ENCODE peak calls at places on chromosomes 6 and 20, in five cellular contexts. One of them, this sample, is unnamed.

GRCh38 chr6:113172531-113172966 is 684.6 kb upstream of the MARCKS start:
- DNase-seq in trophoblast cell: no peak
- DNase-seq in uterus: no peak
- DNase-seq in fibroblast of lung: peak
- DNase-seq in breast epithelium: no peak
- DNase-seq in this sample: no peak

GRCh38 chr20:57693002-57693582 is 16.7 kb downstream of the PMEPA1 start:
- DNase-seq in breast epithelium: peak
- DNase-seq in trophoblast cell: peak
- DNase-seq in uterus: no peak
- DNase-seq in fibroblast of lung: peak
- DNase-seq in this sample: no peak

GRCh38 chr6:116629467-116630063 is 13.3 kb downstream of the RSPH4A start:
- DNase-seq in uterus: no peak
- DNase-seq in breast epithelium: no peak
- DNase-seq in trophoblast cell: no peak
- DNase-seq in fibroblast of lung: no peak
- DNase-seq in this sample: no peak

GRCh38 chr6:107489636-107490567 is at the start of gene SOBP:
- DNase-seq in uterus: peak
- DNase-seq in breast epithelium: peak
- DNase-seq in fibroblast of lung: no peak
- DNase-seq in trophoblast cell: no peak
- DNase-seq in this sample: no peak

GRCh38 chr20:44428174-44429016 is 47.3 kb upstream of the TTPAL start:
- DNase-seq in breast epithelium: no peak
- DNase-seq in trophoblast cell: no peak
- DNase-seq in uterus: no peak
- DNase-seq in fibroblast of lung: no peak
- DNase-seq in this sample: no peak

GRCh38 chr20:5397418-5397817 is 80.7 kb upstream of the PROKR2 start:
- DNase-seq in trophoblast cell: no peak
- DNase-seq in fibroblast of lung: peak
- DNase-seq in uterus: no peak
- DNase-seq in breast epithelium: no peak
- DNase-seq in this sample: no peak

GRCh38 chr6:150156460-150156859 is 13.6 kb downstream of the PPP1R14C start:
- DNase-seq in uterus: no peak
- DNase-seq in fibroblast of lung: no peak
- DNase-seq in breast epithelium: no peak
- DNase-seq in trophoblast cell: no peak
- DNase-seq in this sample: no peak

GRCh38 chr20:22921595-22922421 is 113.3 kb upstream of the SSTR4 start:
- DNase-seq in fibroblast of lung: peak
- DNase-seq in uterus: no peak
- DNase-seq in breast epithelium: no peak
- DNase-seq in trophoblast cell: peak
- DNase-seq in this sample: no peak

GRCh38 chr6:15429146-15430110 is 183.6 kb downstream of the JARID2 start:
- DNase-seq in breast epithelium: no peak
- DNase-seq in fibroblast of lung: peak
- DNase-seq in uterus: no peak
- DNase-seq in trophoblast cell: peak
- DNase-seq in this sample: no peak

GRCh38 chr20:2173186-2173585 is 71.6 kb downstream of the STK35 start:
- DNase-seq in uterus: no peak
- DNase-seq in fibroblast of lung: no peak
- DNase-seq in trophoblast cell: no peak
- DNase-seq in breast epithelium: no peak
- DNase-seq in this sample: no peak

GRCh38 chr6:37691904-37692806 is 5.5 kb downstream of the MDGA1 start:
- DNase-seq in fibroblast of lung: peak
- DNase-seq in trophoblast cell: peak
- DNase-seq in breast epithelium: no peak
- DNase-seq in uterus: peak
- DNase-seq in this sample: no peak

GRCh38 chr6:46010270-46010669 is 5.4 kb downstream of the CLIC5 start:
- DNase-seq in breast epithelium: no peak
- DNase-seq in trophoblast cell: no peak
- DNase-seq in uterus: no peak
- DNase-seq in fibroblast of lung: no peak
- DNase-seq in this sample: no peak

GRCh38 chr20:10469599-10469998 is 34.5 kb downstream of the SLX4IP start:
- DNase-seq in breast epithelium: peak
- DNase-seq in fibroblast of lung: peak
- DNase-seq in trophoblast cell: peak
- DNase-seq in uterus: peak
- DNase-seq in this sample: peak

GRCh38 chr6:15473174-15473573 is 189.7 kb downstream of the DTNBP1 start:
- DNase-seq in fibroblast of lung: no peak
- DNase-seq in breast epithelium: no peak
- DNase-seq in uterus: no peak
- DNase-seq in trophoblast cell: no peak
- DNase-seq in this sample: no peak

GRCh38 chr6:43119456-43119855 is 43.3 kb downstream of the PTK7 start:
- DNase-seq in breast epithelium: no peak
- DNase-seq in trophoblast cell: no peak
- DNase-seq in fibroblast of lung: no peak
- DNase-seq in uterus: no peak
- DNase-seq in this sample: no peak

GRCh38 chr20:36672991-36673390 is 27.0 kb upstream of the SLA2 start:
- DNase-seq in breast epithelium: no peak
- DNase-seq in fibroblast of lung: no peak
- DNase-seq in trophoblast cell: no peak
- DNase-seq in uterus: no peak
- DNase-seq in this sample: peak

GRCh38 chr20:36676701-36677421 is 30.9 kb upstream of the SLA2 start:
- DNase-seq in breast epithelium: no peak
- DNase-seq in trophoblast cell: peak
- DNase-seq in uterus: no peak
- DNase-seq in fibroblast of lung: no peak
- DNase-seq in this sample: no peak

GRCh38 chr20:36682311-36682710 is 36.3 kb upstream of the SLA2 start:
- DNase-seq in breast epithelium: no peak
- DNase-seq in trophoblast cell: no peak
- DNase-seq in fibroblast of lung: no peak
- DNase-seq in uterus: no peak
- DNase-seq in this sample: no peak

DNA sequence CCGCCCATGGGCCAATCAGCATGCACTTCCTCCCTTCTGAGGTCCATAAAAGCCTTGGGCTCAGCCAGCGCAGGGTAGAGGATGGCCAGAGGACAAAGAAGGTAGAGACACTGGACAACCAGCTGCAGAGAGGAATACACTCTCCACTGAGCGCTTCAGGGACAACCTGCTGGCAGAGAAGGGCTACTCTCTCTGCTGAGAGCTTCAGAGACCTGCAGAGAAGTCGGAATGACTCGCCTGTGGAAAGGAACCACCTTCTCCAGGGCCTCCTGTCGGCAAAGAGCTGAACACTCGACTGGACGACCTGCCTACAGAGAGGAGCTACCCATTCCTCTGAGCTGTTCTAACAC is 31.4 kb upstream of the SLA2 start:
- DNase-seq in fibroblast of lung: no peak
- DNase-seq in breast epithelium: no peak
- DNase-seq in uterus: no peak
- DNase-seq in trophoblast cell: no peak
- DNase-seq in this sample: no peak
- H3K4me3 ChIP-seq in fibroblast of lung: no peak
- H3K4me3 ChIP-seq in breast epithelium: no peak
- H3K4me3 ChIP-seq in uterus: no peak
- H3K4me3 ChIP-seq in trophoblast cell: no peak
- H3K4me3 ChIP-seq in this sample: no peak

GRCh38 chr20:53070224-53070623 is 98.1 kb downstream of the TSHZ2 start:
- DNase-seq in fibroblast of lung: no peak
- DNase-seq in breast epithelium: no peak
- DNase-seq in uterus: no peak
- DNase-seq in trophoblast cell: no peak
- DNase-seq in this sample: no peak
- H3K4me3 ChIP-seq in fibroblast of lung: no peak
- H3K4me3 ChIP-seq in breast epithelium: no peak
- H3K4me3 ChIP-seq in uterus: no peak
- H3K4me3 ChIP-seq in trophoblast cell: no peak
- H3K4me3 ChIP-seq in this sample: no peak

GRCh38 chr6:118663993-118664985 is 12.9 kb upstream of the CEP85L start:
- DNase-seq in trophoblast cell: no peak
- DNase-seq in fibroblast of lung: no peak
- DNase-seq in uterus: no peak
- DNase-seq in breast epithelium: no peak
- DNase-seq in this sample: no peak
- H3K4me3 ChIP-seq in trophoblast cell: no peak
- H3K4me3 ChIP-seq in fibroblast of lung: peak
- H3K4me3 ChIP-seq in uterus: no peak
- H3K4me3 ChIP-seq in breast epithelium: peak
- H3K4me3 ChIP-seq in this sample: no peak

GRCh38 chr6:108581932-108582500 is 21.3 kb downstream of the FOXO3 start:
- DNase-seq in trophoblast cell: no peak
- DNase-seq in fibroblast of lung: peak
- DNase-seq in uterus: no peak
- DNase-seq in breast epithelium: no peak
- DNase-seq in this sample: no peak
- H3K4me3 ChIP-seq in trophoblast cell: no peak
- H3K4me3 ChIP-seq in fibroblast of lung: no peak
- H3K4me3 ChIP-seq in uterus: no peak
- H3K4me3 ChIP-seq in breast epithelium: no peak
- H3K4me3 ChIP-seq in this sample: peak

DNA sequence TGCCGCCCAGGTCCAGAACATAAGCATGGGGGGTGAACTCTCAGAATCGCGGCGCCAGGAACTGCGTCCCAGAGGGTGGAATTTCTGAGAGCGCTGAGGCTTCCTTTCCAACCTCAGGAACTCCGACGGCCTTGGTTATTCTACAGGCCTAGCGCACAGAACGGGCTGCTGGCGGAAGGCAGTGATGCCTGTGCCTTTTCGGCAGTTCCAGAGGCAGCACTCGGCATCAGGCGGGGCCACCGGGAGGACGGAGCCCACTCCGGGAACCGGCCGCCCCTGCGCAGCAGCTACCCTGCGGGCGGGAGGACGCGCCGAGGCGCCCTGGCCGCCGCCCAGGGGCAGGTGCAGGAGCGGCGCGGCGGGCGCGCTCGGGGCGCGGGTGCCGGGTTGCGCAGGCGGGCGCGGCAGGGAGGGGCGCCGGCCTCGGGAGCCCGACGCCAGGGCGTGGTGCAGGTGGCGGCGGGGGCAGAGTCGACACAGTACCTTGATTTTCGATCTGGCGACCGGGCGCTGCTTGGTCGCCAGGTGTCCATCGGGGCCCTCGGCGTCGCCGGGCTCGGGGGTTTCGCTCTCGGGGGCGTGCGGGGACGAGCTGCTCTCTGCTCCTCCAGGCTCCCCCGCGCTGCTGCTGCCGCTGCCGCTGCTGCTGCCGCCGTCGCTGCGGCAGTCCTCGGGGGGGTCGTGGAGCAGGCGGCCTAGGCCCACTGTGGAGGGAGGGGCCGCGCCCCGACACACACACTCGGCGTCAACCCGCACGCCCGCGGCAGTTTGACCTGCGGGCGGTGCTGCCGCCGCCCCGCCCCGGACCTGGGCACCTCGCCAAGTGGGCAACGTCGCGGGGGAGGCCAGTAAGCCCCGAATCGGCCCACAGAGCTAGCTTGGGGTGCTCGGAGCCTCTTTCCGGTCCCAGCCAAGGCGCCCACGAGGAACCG is 1.3 kb downstream of the OVOL2 start:
- DNase-seq in breast epithelium: no peak
- DNase-seq in uterus: no peak
- DNase-seq in fibroblast of lung: peak
- DNase-seq in trophoblast cell: peak
- DNase-seq in this sample: no peak
- H3K4me3 ChIP-seq in breast epithelium: peak
- H3K4me3 ChIP-seq in uterus: no peak
- H3K4me3 ChIP-seq in fibroblast of lung: no peak
- H3K4me3 ChIP-seq in trophoblast cell: peak
- H3K4me3 ChIP-seq in this sample: no peak

DNA sequence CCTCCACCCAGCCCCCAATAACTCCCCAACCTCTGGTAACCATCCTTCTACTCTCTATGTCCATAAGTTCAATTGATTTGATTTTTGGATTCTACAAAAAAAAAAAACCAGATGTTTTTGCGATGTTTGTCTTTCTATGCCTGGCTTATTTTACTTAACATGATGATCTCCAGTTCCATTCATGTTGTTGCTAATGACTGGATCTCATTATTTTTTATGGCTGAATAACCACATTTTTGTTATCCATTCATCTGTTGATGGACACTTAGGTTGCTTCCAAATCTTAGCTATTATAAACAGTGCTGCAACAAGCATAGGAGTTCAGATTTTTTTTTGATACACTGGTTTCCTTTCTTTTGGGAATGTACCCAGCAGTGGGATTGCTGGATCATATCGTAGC is 98.8 kb downstream of the LYRM2 start:
- DNase-seq in uterus: no peak
- DNase-seq in breast epithelium: no peak
- DNase-seq in fibroblast of lung: no peak
- DNase-seq in trophoblast cell: no peak
- DNase-seq in this sample: no peak
- H3K4me3 ChIP-seq in uterus: no peak
- H3K4me3 ChIP-seq in breast epithelium: no peak
- H3K4me3 ChIP-seq in fibroblast of lung: no peak
- H3K4me3 ChIP-seq in trophoblast cell: no peak
- H3K4me3 ChIP-seq in this sample: no peak

DNA sequence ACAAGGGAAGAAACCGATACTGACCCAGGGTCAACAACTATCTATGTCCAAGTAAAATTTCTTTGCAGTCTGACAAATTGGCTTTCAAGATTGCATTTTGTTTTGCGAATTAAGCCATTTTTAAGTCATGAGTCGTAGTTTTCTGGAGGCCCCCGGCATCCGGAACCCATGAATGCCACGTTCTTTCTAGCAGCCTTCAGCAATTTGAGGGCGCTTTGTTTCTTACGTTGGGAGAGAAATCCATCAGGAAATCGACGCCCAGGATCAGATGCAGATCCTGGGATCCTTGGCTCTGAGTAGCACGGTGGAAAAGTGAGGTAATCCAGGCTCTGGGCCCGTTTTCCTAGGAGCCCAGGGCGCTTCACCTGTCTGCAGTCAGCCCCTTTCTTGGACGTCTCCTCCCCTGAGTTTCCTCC is 295 bp upstream of the ABRACL start:
- DNase-seq in fibroblast of lung: no peak
- DNase-seq in trophoblast cell: peak
- DNase-seq in uterus: no peak
- DNase-seq in breast epithelium: no peak
- DNase-seq in this sample: no peak
- H3K4me3 ChIP-seq in fibroblast of lung: peak
- H3K4me3 ChIP-seq in trophoblast cell: peak
- H3K4me3 ChIP-seq in uterus: peak
- H3K4me3 ChIP-seq in breast epithelium: peak
- H3K4me3 ChIP-seq in this sample: peak